ENCODE peak calls at places on chromosome 21, in four cellular contexts. Y, L, B and E are unnamed samples.

GRCh38 chr21:44520326-44521300 is 19.4 kb downstream of the KRTAP10-1 start:
- DNase-seq in Y (no peak), L (no peak), B (peak), E (no peak)

GRCh38 chr21:37869661-37870060 is 46.6 kb downstream of the KCNJ6 start:
- DNase-seq in Y (no peak), L (no peak), B (no peak), E (no peak)

GRCh38 chr21:26099610-26100219 is 70.9 kb downstream of the APP start:
- DNase-seq in Y (no peak), L (no peak), B (no peak), E (no peak)

GRCh38 chr21:43352568-43353281 is 74.2 kb downstream of the SIK1 start:
- DNase-seq in Y (no peak), L (no peak), B (no peak), E (no peak)

GRCh38 chr21:42115136-42115683 is 44.1 kb downstream of the UMODL1 start:
- DNase-seq in Y (no peak), L (no peak), B (no peak), E (no peak)

GRCh38 chr21:44947930-44948331 is 8.1 kb downstream of the SLX9 start:
- DNase-seq in Y (no peak), L (no peak), B (peak), E (no peak)

GRCh38 chr21:26834181-26834945 is 10.8 kb downstream of the ADAMTS1 start:
- DNase-seq in Y (no peak), L (no peak), B (no peak), E (no peak)

GRCh38 chr21:44083631-44084291 is 23.4 kb upstream of the PWP2 start:
- DNase-seq in Y (no peak), L (peak), B (no peak), E (peak)

GRCh38 chr21:32611471-32611997 is 643 bp downstream of the CFAP298 start:
- DNase-seq in Y (no peak), L (peak), B (peak), E (no peak)

GRCh38 chr21:36059823-36060158 is 535 bp downstream of the SETD4 start:
- DNase-seq in Y (no peak), L (no peak), B (peak), E (no peak)

GRCh38 chr21:17081193-17081592 is 431.6 kb upstream of the CXADR start:
- DNase-seq in Y (no peak), L (no peak), B (no peak), E (no peak)

GRCh38 chr21:42201615-42202161 is 17.3 kb upstream of the ABCG1 start:
- DNase-seq in Y (no peak), L (no peak), B (no peak), E (no peak)

GRCh38 chr21:33395866-33396265 is 7.3 kb upstream of the IFNGR2 start:
- DNase-seq in Y (no peak), L (no peak), B (no peak), E (no peak)

GRCh38 chr21:43864806-43865470 is at the start of gene AGPAT3:
- DNase-seq in Y (no peak), L (peak), B (peak), E (no peak)

GRCh38 chr21:45013271-45013841 is 61.0 kb upstream of the ADARB1 start:
- DNase-seq in Y (no peak), L (no peak), B (peak), E (no peak)

GRCh38 chr21:37423103-37423502 is 56.5 kb downstream of the DYRK1A start:
- DNase-seq in Y (no peak), L (no peak), B (no peak), E (no peak)

GRCh38 chr21:29102791-29103257 is 27.6 kb upstream of the MAP3K7CL start:
- DNase-seq in Y (no peak), L (no peak), B (no peak), E (no peak)

GRCh38 chr21:44836666-44837471 is 19.0 kb upstream of the SUMO3 start:
- DNase-seq in Y (no peak), L (no peak), B (no peak), E (no peak)

GRCh38 chr21:27740084-27740483 is 773.2 kb upstream of the ADAMTS5 start:
- DNase-seq in Y (no peak), L (no peak), B (no peak), E (no peak)

GRCh38 chr21:38622827-38623209 is 124.5 kb upstream of the ERG start:
- DNase-seq in Y (no peak), L (no peak), B (no peak), E (no peak)

GRCh38 chr21:34574581-34574980 is 40.3 kb downstream of the RCAN1 start:
- DNase-seq in Y (no peak), L (no peak), B (no peak), E (no peak)